ENCODE peak calls at places on chromosomes 3 and 15, in ten cellular contexts. F is neuronal stem cell, J is neural progenitor cell, G is PC-9, E is gastrocnemius medialis, R is heart right ventricle, D is adipocyte, N is right atrium auricular region, U is cardiac muscle cell, H is small intestine. W is an unnamed sample.

GRCh38 chr3:5239602-5240001 is 52.1 kb downstream of the EDEM1 start:
- DNase-seq in H (no peak), R (no peak), F (no peak), U (no peak), D (no peak), J (no peak), E (no peak), N (no peak), G (no peak), W (no peak)

GRCh38 chr3:40843208-40843624 is 318.5 kb downstream of the ZNF621 start:
- DNase-seq in R (no peak), J (no peak), N (no peak), U (no peak), H (no peak), F (no peak), G (no peak), E (no peak), D (no peak), W (no peak)

GRCh38 chr3:190699784-190700183 is 162.7 kb downstream of the GMNC start:
- DNase-seq in R (no peak), H (no peak), D (no peak), E (no peak), U (no peak), G (no peak), N (no peak), J (no peak), F (no peak), W (no peak)

GRCh38 chr3:138964264-138964663 is 17.2 kb downstream of the FOXL2NB start:
- DNase-seq in U (no peak), E (no peak), G (no peak), H (no peak), N (no peak), F (no peak), D (no peak), J (no peak), R (no peak), W (no peak)

GRCh38 chr3:159848348-159849118 is 140.1 kb upstream of the IL12A start:
- DNase-seq in E (no peak), F (no peak), H (no peak), U (no peak), G (no peak), N (no peak), R (peak; percentile 61), J (no peak), D (no peak), W (no peak)

GRCh38 chr3:69527498-69527897 is 141.6 kb upstream of the FRMD4B start:
- DNase-seq in N (no peak), D (no peak), F (no peak), R (no peak), U (no peak), J (no peak), G (no peak), E (no peak), H (no peak), W (no peak)

GRCh38 chr3:177185035-177185574 is 12.2 kb downstream of the TBL1XR1 start:
- DNase-seq in H (no peak), G (no peak), E (no peak), R (no peak), J (no peak), F (no peak), D (no peak), N (no peak), U (no peak), W (no peak)

GRCh38 chr15:51093488-51093864 is 1.2 kb downstream of the TNFAIP8L3 start:
- DNase-seq in G (no peak), D (no peak), J (no peak), E (no peak), U (no peak), R (no peak), F (no peak), H (no peak), N (no peak), W (no peak)

GRCh38 chr15:96245252-96245651 is 85.2 kb upstream of the NR2F2 start:
- DNase-seq in U (no peak), H (no peak), G (no peak), F (no peak), J (no peak), D (no peak), N (no peak), E (no peak), R (no peak), W (no peak)

GRCh38 chr3:134542287-134542686 is 56.4 kb downstream of the CEP63 start:
- DNase-seq in N (no peak), D (no peak), E (no peak), F (no peak), J (peak; percentile 18), R (no peak), H (no peak), G (no peak), U (peak; percentile 34), W (no peak)

GRCh38 chr3:134544306-134544705 is 58.4 kb downstream of the CEP63 start:
- DNase-seq in R (no peak), D (no peak), G (no peak), U (no peak), F (no peak), J (no peak), N (no peak), H (no peak), E (no peak), W (no peak)

GRCh38 chr3:134543113-134543512 is 57.3 kb downstream of the CEP63 start:
- DNase-seq in F (no peak), E (no peak), J (no peak), U (no peak), D (no peak), H (no peak), R (no peak), G (no peak), N (no peak), W (no peak)

DNA sequence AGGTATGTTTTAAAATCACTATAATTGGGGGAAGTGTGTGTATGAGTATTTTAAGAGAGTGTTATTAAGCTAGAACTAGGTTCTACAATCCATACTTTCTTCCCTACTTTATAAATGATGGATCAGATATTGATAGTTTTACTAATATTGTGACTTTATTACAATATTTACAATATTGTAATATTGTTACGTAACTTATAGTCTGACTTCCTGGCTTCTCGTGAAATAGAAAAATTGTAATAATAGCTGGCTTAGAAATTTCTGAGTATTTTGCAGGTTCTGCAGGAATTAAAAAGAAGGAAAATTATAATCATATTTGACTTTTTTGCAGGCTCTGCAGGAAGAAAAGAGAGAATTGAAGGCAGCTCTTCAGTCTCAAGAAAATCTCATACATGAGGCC is 60.0 kb downstream of the CEP63 start:
- DNase-seq in R (no peak), N (no peak), F (no peak), E (no peak), D (no peak), H (no peak), G (no peak), J (no peak), U (no peak), W (no peak)
- H3K36me3 ChIP-seq in R (peaks cover 57% of the 10 kb centered on the region), N (peaks cover 43% of the 10 kb centered on the region), F (peaks cover 9% of the 10 kb centered on the region), E (peaks cover 4% of the 10 kb centered on the region), D (peaks cover 58% of the 10 kb centered on the region), H (peaks cover 10% of the 10 kb centered on the region), G (no peaks in the 10 kb centered on the region), J (peaks cover 5% of the 10 kb centered on the region), U (peaks cover 30% of the 10 kb centered on the region), W (peaks cover 8% of the 10 kb centered on the region)

GRCh38 chr15:100881573-100882336 is 2.1 kb downstream of the ALDH1A3 start:
- DNase-seq in U (no peak), E (no peak), D (no peak), H (no peak), J (no peak), N (no peak), R (no peak), G (no peak), F (no peak), W (no peak)
- H3K4me3 ChIP-seq in U (no peak overlapping the region), E (no peak overlapping the region), D (peak overlapping the region; percentile 81), H (no peak overlapping the region), J (no peak overlapping the region), N (no peak overlapping the region), R (no peak overlapping the region), G (peak overlapping the region; percentile 94), F (peak overlapping the region; percentile 34), W (no peak overlapping the region)

DNA sequence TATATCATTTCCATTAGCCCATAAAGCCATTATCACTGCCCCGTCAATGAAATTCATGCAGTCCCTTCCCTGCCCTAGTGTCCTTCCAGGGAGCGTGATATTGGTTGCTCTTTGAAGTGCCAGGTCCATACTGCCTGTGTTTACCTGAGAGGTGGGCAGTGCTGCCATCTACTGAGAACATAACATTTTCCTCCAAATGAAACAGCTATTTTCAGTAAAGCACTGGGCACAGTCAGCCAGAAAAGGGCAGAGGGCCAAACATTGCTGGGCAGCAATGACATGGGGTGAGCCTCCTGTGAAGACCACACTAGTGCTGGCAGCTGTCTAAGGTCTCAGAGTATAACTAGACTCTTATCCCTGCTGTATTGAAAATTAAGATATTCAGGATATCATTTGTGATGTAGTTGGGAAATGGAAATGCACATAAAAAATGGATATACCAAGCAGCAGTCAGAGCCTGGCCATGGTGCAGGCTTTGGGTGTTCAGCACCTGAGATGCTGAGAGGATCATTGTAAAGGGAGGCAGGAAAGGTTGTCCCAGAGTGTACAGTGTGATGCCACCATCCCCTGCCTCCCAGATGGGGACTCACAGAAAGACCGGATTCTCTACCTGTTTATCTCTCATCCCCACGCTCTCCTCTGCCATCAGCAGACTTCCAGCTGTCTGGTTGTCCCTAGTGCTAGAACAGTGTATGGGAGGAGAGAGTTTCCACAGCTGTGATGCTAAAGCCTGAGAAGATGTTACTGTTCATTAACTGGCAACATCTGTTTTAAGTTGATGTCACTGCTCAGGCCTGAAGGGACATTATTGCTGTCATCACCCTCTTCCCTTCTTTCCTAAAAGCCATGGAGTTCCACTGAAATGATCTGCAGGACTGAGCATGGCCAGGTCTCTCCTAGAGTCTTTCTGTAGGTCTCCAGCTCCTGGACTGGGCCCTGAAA is 108.8 kb downstream of the ARNT2 start:
- DNase-seq in J (no peak), D (peak; percentile 17), G (no peak), E (no peak), R (peak; percentile 24), N (no peak), U (no peak), F (no peak), H (no peak), W (no peak)
- H3K36me3 ChIP-seq in J (peaks cover 16% of the 10 kb centered on the region), D (no peaks in the 10 kb centered on the region), G (no peaks in the 10 kb centered on the region), E (no peaks in the 10 kb centered on the region), R (no peaks in the 10 kb centered on the region), N (no peaks in the 10 kb centered on the region), U (no peaks in the 10 kb centered on the region), F (peaks cover 10% of the 10 kb centered on the region), H (no peaks in the 10 kb centered on the region), W (no peaks in the 10 kb centered on the region)

GRCh38 chr15:48178612-48178931 is 477 bp upstream of the MYEF2 start:
- DNase-seq in J (no peak), U (no peak), F (no peak), G (no peak), N (no peak), E (no peak), D (no peak), R (no peak), H (no peak), W (no peak)
- H3K4me3 ChIP-seq in J (peak overlapping the region; percentile 92), U (peak overlapping the region; percentile 83), F (peak overlapping the region; percentile 75), G (no peak overlapping the region), N (peak overlapping the region; percentile 70), E (peak overlapping the region; percentile 48), D (peak overlapping the region; percentile 78), R (peak overlapping the region; percentile 78), H (no peak overlapping the region), W (peak overlapping the region; percentile 65)

W was measured in aorta.